ENCODE peak calls at places on chromosomes 5 and 9, in five cellular contexts. Q is SK-MEL-5, V is neuronal stem cell, C is cardiac fibroblast, B is fibroblast of lung. A is an unnamed sample.

GRCh38 chr5:132254321-132254977 is 3.0 kb upstream of the PDLIM4 start:
- DNase-seq in Q (no peak), V (no peak), C (no peak), B (no peak), A (no peak)

GRCh38 chr5:116572375-116573278 is 2.0 kb downstream of the SEMA6A start:
- DNase-seq in Q (peak), V (peak), C (peak), B (peak), A (no peak)

GRCh38 chr5:90528704-90529233 is 615 bp downstream of the LYSMD3 start:
- DNase-seq in Q (peak), V (no peak), C (peak), B (peak), A (no peak)

GRCh38 chr9:70477146-70477745 is 62.8 kb upstream of the KLF9 start:
- DNase-seq in Q (no peak), V (no peak), C (peak), B (peak), A (no peak)

GRCh38 chr5:43433381-43433780 is 21.2 kb upstream of the CCL28 start:
- DNase-seq in Q (no peak), V (no peak), C (no peak), B (no peak), A (no peak)

GRCh38 chr5:112604741-112605390 is 132.8 kb upstream of the APC start:
- DNase-seq in Q (peak), V (peak), C (no peak), B (no peak), A (peak)

GRCh38 chr9:120531683-120532300 is 48.2 kb downstream of the CDK5RAP2 start:
- DNase-seq in Q (peak), V (no peak), C (peak), B (peak), A (peak)

GRCh38 chr5:74310967-74311930 is 329.3 kb downstream of the ENC1 start:
- DNase-seq in Q (no peak), V (no peak), C (no peak), B (no peak), A (no peak)

GRCh38 chr5:95935553-95936100 is 26.0 kb downstream of the ELL2 start:
- DNase-seq in Q (no peak), V (no peak), C (no peak), B (no peak), A (no peak)

A was measured in COLO829.